ENCODE peak calls at places on chromosomes 5 and 9, in seven cellular contexts. R, U, Z, K, W, C and H are unnamed samples.

GRCh38 chr5:54844905-54845566 is 140.4 kb downstream of the ESM1 start:
- DNase-seq in R (no peak), U (no peak), Z (no peak), K (no peak), W (no peak), C (no peak), H (no peak)

GRCh38 chr9:116286287-116286686 is 132.7 kb downstream of the PAPPA start:
- DNase-seq in R (no peak), U (no peak), Z (no peak), K (no peak), W (no peak), C (no peak), H (no peak)

GRCh38 chr5:2094616-2094995 is 211.9 kb upstream of the IRX4 start:
- DNase-seq in R (no peak), U (no peak), Z (no peak), K (no peak), W (no peak), C (no peak), H (no peak)

GRCh38 chr5:106241409-106241808 is 1429.3 kb downstream of the EFNA5 start:
- DNase-seq in R (no peak), U (no peak), Z (no peak), K (no peak), W (no peak), C (no peak), H (no peak)

GRCh38 chr5:163757344-163757743 is 251.9 kb downstream of the MAT2B start:
- DNase-seq in R (no peak), U (no peak), Z (no peak), K (no peak), W (no peak), C (no peak), H (no peak)

GRCh38 chr5:68027519-68027918 is 188.0 kb upstream of the PIK3R1 start:
- DNase-seq in R (peak; percentile 83), U (no peak), Z (no peak), K (no peak), W (no peak), C (no peak), H (no peak)

GRCh38 chr5:141714542-141715303 is 32.7 kb upstream of the ARAP3 start:
- DNase-seq in R (no peak), U (no peak), Z (no peak), K (no peak), W (no peak), C (no peak), H (peak; percentile 87)

GRCh38 chr9:77304543-77304942 is 127.2 kb downstream of the VPS13A start:
- DNase-seq in R (no peak), U (no peak), Z (no peak), K (no peak), W (no peak), C (no peak), H (no peak)